ENCODE peak calls at places on chromosomes 2 and 18, in six cellular contexts. Z is stimulated activated CD4-positive, alpha-beta T cell treated with anti-CD3 and anti-CD28 coated beads, Interleukin-15, amount 100 ng/mL, for 24 hours; X is left ventricle myocardium superior; G is SK-N-SH; M is NCI-H510A treated with DMSO at 0.1 percent for 48 hours; A is effector memory CD8-positive, alpha-beta T cell. N is an unnamed sample.

GRCh38 chr2:180520206-180520605 is 460.2 kb upstream of the UBE2E3 start:
- DNase-seq in X (no peak), A (no peak), M (peak), G (no peak), Z (no peak), N (no peak)

GRCh38 chr2:188512456-188512855 is 220.8 kb downstream of the GULP1 start:
- DNase-seq in A (no peak), Z (no peak), G (peak), X (no peak), M (peak), N (no peak)

GRCh38 chr2:12764075-12764722 is 47.5 kb downstream of the TRIB2 start:
- DNase-seq in G (no peak), A (no peak), X (no peak), M (no peak), Z (no peak), N (no peak)

GRCh38 chr2:127175406-127175805 is 44.7 kb downstream of the CYP27C1 start:
- DNase-seq in X (peak), G (no peak), Z (no peak), A (no peak), M (no peak), N (no peak)

GRCh38 chr18:59460060-59460395 is 101.0 kb upstream of the LMAN1 start:
- DNase-seq in X (no peak), G (peak), M (no peak), Z (no peak), A (no peak), N (no peak)

GRCh38 chr2:229715895-229716507 is 1.6 kb upstream of the DNER start:
- DNase-seq in X (no peak), A (no peak), M (peak), Z (peak), G (peak), N (peak)

GRCh38 chr2:238370482-238371372 is 50.4 kb downstream of the TRAF3IP1 start:
- DNase-seq in Z (peak), M (peak), G (peak), A (peak), X (peak), N (no peak)

GRCh38 chr2:165594935-165595255 is 125.4 kb downstream of the CSRNP3 start:
- DNase-seq in M (no peak), G (no peak), Z (no peak), A (no peak), X (no peak), N (no peak)

GRCh38 chr2:181177376-181177775 is 197.0 kb downstream of the UBE2E3 start:
- DNase-seq in A (no peak), M (no peak), Z (no peak), X (no peak), G (no peak), N (no peak)

GRCh38 chr2:8803658-8804379 is 33.6 kb downstream of the KIDINS220 start:
- DNase-seq in G (no peak), M (peak), X (no peak), Z (peak), A (no peak), N (no peak)

N was measured in DMS79.